ENCODE peak calls at places on chromosomes 11 and 22, in ten cellular contexts. P is activated CD4-positive, alpha-beta T cell treated with anti-CD3 and anti-CD28 coated beads, Interleukin-2, amount 10 ng/mL, durations not matched to agents 7 days and 5 days; X is D341Med; A is NCI-H2171 treated with DMSO at 0.1 percent for 48 hours; U is progenitor cell of endocrine pancreas; Q is ACHN; Y is fibroblast of pulmonary artery; S is M059J; Z is fibroblast of the conjunctiva; V is stimulated activated CD8-positive, alpha-beta memory T cell treated with anti-CD3 and anti-CD28 coated beads, Interleukin-4, amount 100 ng/mL, for 1 hour. K is an unnamed sample.

GRCh38 chr11:73185680-73186293 is 32.3 kb upstream of the P2RY2 start:
- DNase-seq in Y (peak), A (no peak), P (no peak), Z (peak), U (no peak), S (peak), V (no peak), Q (peak), X (no peak), K (peak)

GRCh38 chr11:32090774-32091370 is at the start of gene RCN1:
- DNase-seq in S (peak), V (peak), A (peak), P (peak), Q (peak), U (peak), X (peak), Y (peak), Z (peak), K (peak)

GRCh38 chr11:40280161-40281054 is 1179.0 kb downstream of the LRRC4C start:
- DNase-seq in Z (no peak), Y (no peak), V (no peak), U (no peak), Q (no peak), X (no peak), S (peak), A (no peak), P (no peak), K (no peak)

GRCh38 chr11:127862406-127862805 is 725.0 kb downstream of the ETS1 start:
- DNase-seq in U (no peak), V (no peak), Y (no peak), Q (no peak), Z (no peak), A (no peak), S (peak), P (no peak), X (no peak), K (no peak)

GRCh38 chr11:74055938-74056337 is 47.1 kb upstream of the UCP3 start:
- DNase-seq in S (peak), A (no peak), X (no peak), U (no peak), Q (peak), P (no peak), Z (peak), V (no peak), Y (peak), K (no peak)

GRCh38 chr11:69854719-69855118 is 35.5 kb upstream of the FGF3 start:
- DNase-seq in Q (no peak), A (no peak), Z (no peak), Y (peak), U (no peak), P (no peak), V (no peak), X (no peak), S (peak), K (no peak)

GRCh38 chr11:84714316-84714780 is 912.8 kb downstream of the DLG2 start:
- DNase-seq in Q (peak), X (peak), A (no peak), P (peak), U (peak), Y (peak), Z (no peak), S (peak), V (no peak), K (peak)

GRCh38 chr11:68008381-68009337 is 1.5 kb upstream of the ALDH3B1 start:
- DNase-seq in P (no peak), Q (no peak), S (no peak), Y (no peak), X (no peak), A (peak), Z (no peak), V (no peak), U (no peak), K (no peak)

GRCh38 chr11:94650756-94651155 is 83.6 kb downstream of the PIWIL4 start:
- DNase-seq in Y (peak), P (no peak), Z (peak), A (no peak), U (no peak), V (no peak), S (no peak), Q (no peak), X (no peak), K (no peak)

GRCh38 chr11:78216571-78217287 is 28.0 kb downstream of the USP35 start:
- DNase-seq in U (no peak), A (no peak), V (no peak), P (no peak), Y (no peak), Z (no peak), Q (no peak), X (no peak), S (peak), K (peak)

GRCh38 chr11:2210366-2211112 is 38.9 kb upstream of the TH start:
- DNase-seq in Y (no peak), U (no peak), S (no peak), Z (no peak), P (peak), X (no peak), Q (no peak), V (no peak), A (no peak), K (peak)

GRCh38 chr22:49532831-49533802 is 294.6 kb downstream of the BRD1 start:
- DNase-seq in A (peak), V (no peak), X (no peak), Q (no peak), P (no peak), U (no peak), S (no peak), Z (no peak), Y (no peak), K (no peak)

GRCh38 chr22:38699784-38700183 is 959 bp downstream of the JOSD1 start:
- DNase-seq in Z (no peak), V (no peak), S (peak), A (no peak), U (no peak), X (no peak), P (no peak), Q (peak), Y (peak), K (no peak)

GRCh38 chr11:72844356-72844755 is 30.1 kb downstream of the ATG16L2 start:
- DNase-seq in S (no peak), Q (no peak), V (no peak), Y (peak), X (no peak), P (no peak), U (no peak), A (no peak), Z (no peak), K (no peak)

GRCh38 chr22:24433868-24434471 is 6.6 kb downstream of the ADORA2A start:
- DNase-seq in A (no peak), V (no peak), Q (no peak), U (no peak), S (peak), P (no peak), Y (peak), X (no peak), Z (no peak), K (no peak)

GRCh38 chr22:20748820-20749428 is 25.0 kb upstream of the SERPIND1 start:
- DNase-seq in S (no peak), X (no peak), U (no peak), P (no peak), V (no peak), A (no peak), Y (no peak), Z (no peak), Q (no peak), K (no peak)

GRCh38 chr22:24432059-24432853 is 4.9 kb downstream of the ADORA2A start:
- DNase-seq in S (peak), U (no peak), X (no peak), V (no peak), Q (peak), P (no peak), Y (peak), A (peak), Z (peak), K (no peak)

GRCh38 chr22:17201285-17201945 is 17.8 kb downstream of the ADA2 start:
- DNase-seq in Y (peak), V (no peak), P (no peak), A (no peak), S (no peak), U (no peak), X (no peak), Q (no peak), Z (no peak), K (no peak)

GRCh38 chr11:124877631-124878496 is 12.6 kb downstream of the ROBO3 start:
- DNase-seq in U (no peak), V (no peak), X (peak), Y (no peak), A (no peak), P (no peak), Q (no peak), S (no peak), Z (no peak), K (no peak)

GRCh38 chr11:117928818-117929567 is at the start of gene TMPRSS13:
- DNase-seq in X (no peak), Q (no peak), U (no peak), A (no peak), Z (no peak), P (no peak), S (no peak), Y (no peak), V (no peak), K (peak)

GRCh38 chr11:47003180-47003877 is 66.8 kb downstream of the CSTPP1 start:
- DNase-seq in X (no peak), P (no peak), A (no peak), Q (no peak), V (no peak), U (no peak), S (peak), Y (no peak), Z (no peak), K (no peak)